ENCODE peak calls at places on chromosomes 7 and 10, in nine cellular contexts. G is Caco-2, L is adrenal gland, H is HCT116, C is heart left ventricle, E is PC-9, D is lower lobe of right lung, F is uterus, T is BJ. P is an unnamed sample.

GRCh38 chr10:132322621-132323048 is 9.4 kb upstream of the LRRC27 start:
- DNase-seq in F (no peak), G (no peak), C (no peak), T (no peak), H (no peak), E (no peak), L (no peak), D (peak; percentile 20), P (peak; percentile 90)

GRCh38 chr10:98357208-98357836 is 57.7 kb downstream of the PYROXD2 start:
- DNase-seq in H (no peak), T (peak; percentile 77), C (no peak), L (no peak), E (no peak), D (no peak), F (no peak), G (no peak), P (no peak)

GRCh38 chr7:14305233-14305866 is 315.9 kb upstream of the ETV1 start:
- DNase-seq in H (peak; percentile 3), D (no peak), C (peak; percentile 50), F (no peak), T (no peak), L (no peak), E (no peak), G (no peak), P (peak; percentile 46)

GRCh38 chr10:87923233-87923632 is 59.8 kb downstream of the PTEN start:
- DNase-seq in H (no peak), G (no peak), F (no peak), D (no peak), T (no peak), L (no peak), E (no peak), C (no peak), P (no peak)

GRCh38 chr10:78424721-78425120 is 391.1 kb downstream of the RPS24 start:
- DNase-seq in E (no peak), F (no peak), C (no peak), L (peak; percentile 5), H (peak; percentile 41), G (no peak), T (no peak), D (no peak), P (peak; percentile 35)

GRCh38 chr7:117769085-117769484 is 104.2 kb downstream of the CTTNBP2 start:
- DNase-seq in L (no peak), G (no peak), H (no peak), F (no peak), E (no peak), D (no peak), C (no peak), T (no peak), P (no peak)

GRCh38 chr7:98553666-98554065 is 63.4 kb upstream of the NPTX2 start:
- DNase-seq in F (no peak), G (no peak), E (no peak), T (no peak), C (no peak), H (no peak), D (no peak), L (no peak), P (no peak)

GRCh38 chr10:51768886-51769285 is 69.5 kb upstream of the CSTF2T start:
- DNase-seq in H (no peak), G (no peak), E (no peak), L (no peak), C (no peak), T (no peak), D (no peak), F (no peak), P (no peak)

GRCh38 chr7:110964770-110965169 is 126.2 kb upstream of the LRRN3 start:
- DNase-seq in T (no peak), H (no peak), D (no peak), L (no peak), G (no peak), C (no peak), E (no peak), F (no peak), P (no peak)

DNA sequence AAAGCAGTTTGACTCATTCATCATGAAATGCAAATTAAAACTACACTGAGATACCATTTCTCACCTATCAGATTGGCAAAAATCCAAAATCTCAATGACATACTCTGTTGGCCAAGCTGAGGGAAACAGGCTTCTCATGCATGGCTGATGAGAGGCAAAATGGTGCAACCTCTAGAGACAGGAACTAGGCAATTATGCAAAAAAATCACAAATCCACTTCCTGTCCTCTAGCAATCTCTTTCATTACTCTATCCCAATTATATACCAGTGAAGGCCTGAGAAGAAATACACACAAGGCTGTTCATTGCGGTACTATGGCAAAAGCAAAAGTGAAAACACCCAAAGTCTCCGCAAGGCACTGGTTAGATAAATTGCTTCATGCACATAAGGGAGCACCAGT is 25.9 kb upstream of the PTPRN2 start:
- DNase-seq in D (no peak), T (no peak), G (no peak), L (no peak), E (no peak), C (no peak), H (no peak), F (no peak), P (peak; percentile 35)
- H3K36me3 ChIP-seq in D (no peaks in the 10 kb centered on the region), T (no peaks in the 10 kb centered on the region), G (no peaks in the 10 kb centered on the region), L (no peaks in the 10 kb centered on the region), E (no peaks in the 10 kb centered on the region), C (no peaks in the 10 kb centered on the region), H (no peaks in the 10 kb centered on the region), F (no peaks in the 10 kb centered on the region), P (no peaks in the 10 kb centered on the region)

DNA sequence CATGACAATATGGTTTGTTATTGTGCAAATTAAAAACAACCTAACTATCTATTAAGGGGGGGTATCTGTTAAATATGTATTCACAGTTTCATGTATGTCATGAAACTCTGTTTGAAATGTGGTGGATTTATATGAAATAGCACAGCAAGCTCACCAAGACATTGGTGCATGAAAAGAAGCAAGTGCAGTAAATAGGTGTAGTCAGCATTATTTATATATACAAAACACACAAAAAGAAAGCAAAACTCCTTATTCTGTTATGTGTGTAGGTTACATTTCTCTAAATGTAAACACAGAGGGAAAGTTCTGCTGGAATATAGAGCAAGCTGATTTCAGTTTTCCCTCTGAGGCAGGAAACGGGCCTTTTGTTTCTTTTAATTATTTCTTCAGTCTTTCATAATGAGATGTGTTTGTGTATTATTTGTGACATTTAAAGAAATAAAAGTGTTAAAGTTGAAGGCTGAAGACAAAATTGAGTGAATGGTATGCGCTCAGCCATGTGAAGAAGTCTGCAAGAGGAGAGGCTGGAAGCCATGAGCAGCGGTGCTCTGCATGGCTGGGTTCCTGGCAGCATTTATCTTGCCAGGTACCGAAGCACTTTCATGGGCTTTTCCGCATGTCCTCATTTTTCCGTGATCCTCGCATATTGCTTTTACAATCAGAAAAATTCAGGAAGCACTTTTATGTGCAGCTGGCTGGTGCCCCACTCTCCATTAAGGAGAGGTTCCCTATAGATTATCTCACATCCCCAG is 38.5 kb downstream of the GRID1 start:
- DNase-seq in G (peak; percentile 9), L (no peak), D (no peak), T (no peak), C (no peak), F (no peak), H (no peak), E (no peak), P (no peak)
- H3K36me3 ChIP-seq in G (no peaks in the 10 kb centered on the region), L (no peaks in the 10 kb centered on the region), D (no peaks in the 10 kb centered on the region), T (no peaks in the 10 kb centered on the region), C (no peaks in the 10 kb centered on the region), F (no peaks in the 10 kb centered on the region), H (no peaks in the 10 kb centered on the region), E (no peaks in the 10 kb centered on the region), P (no peaks in the 10 kb centered on the region)

DNA sequence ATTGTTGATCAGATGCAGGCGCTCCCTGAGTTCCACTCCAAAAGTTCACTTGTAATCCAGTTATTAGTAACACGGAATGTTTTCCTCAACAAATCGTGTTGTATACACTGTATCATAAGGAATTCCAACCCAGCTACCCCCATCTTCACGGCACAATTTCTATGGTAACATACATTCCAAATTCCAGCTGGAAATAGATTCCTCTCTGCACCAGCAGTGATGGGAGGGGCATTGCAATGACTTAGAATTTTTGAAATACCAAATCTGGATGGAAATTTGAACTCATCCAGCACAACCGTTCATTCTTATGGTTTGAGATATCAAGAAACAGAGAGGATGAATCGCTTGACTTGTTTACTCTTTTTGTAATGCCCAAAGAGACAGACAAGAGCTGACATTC is 38.9 kb upstream of the RHEB start:
- DNase-seq in E (no peak), D (no peak), H (no peak), L (no peak), G (no peak), C (no peak), F (no peak), T (no peak), P (peak; percentile 40)
- H3K36me3 ChIP-seq in E (peaks cover 12% of the 10 kb centered on the region), D (peaks cover 73% of the 10 kb centered on the region), H (peaks cover 9% of the 10 kb centered on the region), L (no peaks in the 10 kb centered on the region), G (no peaks in the 10 kb centered on the region), C (peaks cover 90% of the 10 kb centered on the region), F (no peaks in the 10 kb centered on the region), T (peaks cover 4% of the 10 kb centered on the region), P (peaks cover 50% of the 10 kb centered on the region)

DNA sequence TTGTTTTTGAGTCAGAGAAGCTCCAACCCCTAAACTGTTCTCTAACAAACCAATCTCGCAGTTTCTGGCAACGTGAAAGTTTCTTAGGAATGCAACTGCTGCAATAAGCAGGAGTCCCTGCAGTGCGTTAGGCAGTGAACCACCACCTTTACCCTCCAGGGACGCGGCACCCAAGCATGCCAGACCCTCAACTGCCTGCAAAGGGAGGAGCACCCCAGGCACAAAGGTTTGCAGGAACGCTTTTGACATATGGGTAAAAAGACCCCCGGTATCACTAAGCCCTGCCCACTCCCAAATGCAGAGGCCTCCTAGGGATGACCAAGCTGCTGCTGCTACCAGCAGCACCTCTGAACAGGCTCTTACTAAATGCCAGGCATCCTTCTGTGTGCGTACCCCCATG is 4.7 kb downstream of the TBRG4 start:
- DNase-seq in F (no peak), E (no peak), H (no peak), D (peak; percentile 15), T (no peak), C (no peak), G (no peak), L (peak; percentile 10), P (no peak)
- H3K36me3 ChIP-seq in F (no peaks in the 10 kb centered on the region), E (peaks cover 68% of the 10 kb centered on the region), H (peaks cover 77% of the 10 kb centered on the region), D (peaks cover 76% of the 10 kb centered on the region), T (peaks cover 60% of the 10 kb centered on the region), C (peaks cover 72% of the 10 kb centered on the region), G (peaks cover 17% of the 10 kb centered on the region), L (no peaks in the 10 kb centered on the region), P (peaks cover 62% of the 10 kb centered on the region)

GRCh38 chr7:150311146-150311545 is 12.0 kb upstream of the LRRC61 start:
- DNase-seq in T (no peak), C (no peak), H (no peak), F (no peak), D (no peak), E (no peak), G (no peak), L (no peak), P (no peak)
- H3K36me3 ChIP-seq in T (no peaks in the 10 kb centered on the region), C (no peaks in the 10 kb centered on the region), H (no peaks in the 10 kb centered on the region), F (no peaks in the 10 kb centered on the region), D (no peaks in the 10 kb centered on the region), E (peaks cover 6% of the 10 kb centered on the region), G (no peaks in the 10 kb centered on the region), L (no peaks in the 10 kb centered on the region), P (no peaks in the 10 kb centered on the region)

DNA sequence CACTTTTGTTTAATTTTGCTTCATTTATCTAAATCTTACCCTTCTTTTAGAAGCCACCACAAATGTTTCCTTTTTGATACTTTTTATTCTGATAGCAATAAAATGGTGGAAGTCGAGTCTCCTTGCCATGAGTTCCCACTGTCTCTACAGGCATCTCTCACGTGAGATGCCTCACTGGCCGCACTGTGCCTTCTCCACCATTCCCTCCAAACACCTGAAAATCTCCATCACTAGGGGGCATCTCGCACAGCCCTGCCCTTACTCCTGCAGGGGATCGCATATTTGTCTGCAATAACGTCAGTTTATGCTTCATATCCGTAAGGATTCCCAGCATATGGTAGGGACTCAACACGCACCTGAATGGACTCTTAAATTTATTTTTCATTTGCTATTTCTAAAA is 56.3 kb upstream of the NCAPG2 start:
- DNase-seq in F (no peak), D (no peak), H (no peak), C (no peak), E (no peak), T (no peak), G (no peak), L (no peak), P (no peak)
- H3K36me3 ChIP-seq in F (no peaks in the 10 kb centered on the region), D (peaks cover 93% of the 10 kb centered on the region), H (peaks cover 48% of the 10 kb centered on the region), C (peaks cover 100% of the 10 kb centered on the region), E (peaks cover 56% of the 10 kb centered on the region), T (peaks cover 18% of the 10 kb centered on the region), G (no peaks in the 10 kb centered on the region), L (no peaks in the 10 kb centered on the region), P (peaks cover 17% of the 10 kb centered on the region)

P was measured in cardiac muscle cell.